ENCODE peak calls at places on chromosomes 13 and 19, in seven cellular contexts. D is tibial artery, K is IMR-90, O is endodermal cell, F is neural progenitor cell, J is heart left ventricle, Y is BJ. G is an unnamed sample.

GRCh38 chr19:2016041-2016807 is 710 bp upstream of the BTBD2 start:
- DNase-seq in D (peak), K (peak), O (peak), F (peak), J (peak), Y (peak), G (no peak)

GRCh38 chr13:76856141-76856571 is 30.0 kb downstream of the KCTD12 start:
- DNase-seq in D (no peak), K (peak), O (no peak), F (no peak), J (no peak), Y (no peak), G (peak)

GRCh38 chr19:55253842-55254624 is 4.8 kb downstream of the PPP6R1 start:
- DNase-seq in D (no peak), K (no peak), O (no peak), F (no peak), J (no peak), Y (no peak), G (no peak)

GRCh38 chr19:13275016-13275722 is 125.0 kb downstream of the IER2 start:
- DNase-seq in D (no peak), K (no peak), O (no peak), F (no peak), J (no peak), Y (no peak), G (no peak)

GRCh38 chr13:40254394-40254793 is 412.0 kb downstream of the FOXO1 start:
- DNase-seq in D (no peak), K (no peak), O (no peak), F (no peak), J (no peak), Y (no peak), G (no peak)

GRCh38 chr13:44755872-44756271 is 179.7 kb upstream of the TSC22D1 start:
- DNase-seq in D (no peak), K (peak), O (no peak), F (no peak), J (no peak), Y (no peak), G (peak)

GRCh38 chr13:94825507-94825906 is 113.2 kb upstream of the SOX21 start:
- DNase-seq in D (peak), K (no peak), O (peak), F (peak), J (peak), Y (no peak), G (no peak)

GRCh38 chr19:10018219-10018618 is 4.9 kb downstream of the RDH8 start:
- DNase-seq in D (no peak), K (peak), O (no peak), F (no peak), J (no peak), Y (peak), G (no peak)

GRCh38 chr13:107157272-107157671 is 589.3 kb upstream of the ARGLU1 start:
- DNase-seq in D (no peak), K (peak), O (no peak), F (no peak), J (no peak), Y (peak), G (no peak)

GRCh38 chr13:112972867-112973576 is 4.0 kb downstream of the MCF2L start:
- DNase-seq in D (no peak), K (no peak), O (no peak), F (no peak), J (peak), Y (no peak), G (no peak)

GRCh38 chr13:110565296-110565695 is 3.8 kb upstream of the RAB20 start:
- DNase-seq in D (no peak), K (no peak), O (peak), F (no peak), J (no peak), Y (no peak), G (no peak)

GRCh38 chr13:80048802-80049201 is 292.1 kb downstream of the SPRY2 start:
- DNase-seq in D (peak), K (peak), O (peak), F (peak), J (peak), Y (peak), G (peak)

GRCh38 chr13:26663801-26664200 is 96.8 kb downstream of the GPR12 start:
- DNase-seq in D (no peak), K (no peak), O (no peak), F (no peak), J (no peak), Y (no peak), G (no peak)

GRCh38 chr19:15379996-15380647 is 535 bp upstream of the AKAP8 start:
- DNase-seq in D (peak), K (peak), O (peak), F (no peak), J (peak), Y (no peak), G (no peak)

GRCh38 chr19:39448271-39448670 is 2.9 kb downstream of the SUPT5H start:
- DNase-seq in D (no peak), K (peak), O (no peak), F (no peak), J (no peak), Y (no peak), G (no peak)
- H3K4me3 ChIP-seq in D (no peak), K (no peak), O (no peak), F (no peak), J (no peak), Y (no peak), G (no peak)

DNA sequence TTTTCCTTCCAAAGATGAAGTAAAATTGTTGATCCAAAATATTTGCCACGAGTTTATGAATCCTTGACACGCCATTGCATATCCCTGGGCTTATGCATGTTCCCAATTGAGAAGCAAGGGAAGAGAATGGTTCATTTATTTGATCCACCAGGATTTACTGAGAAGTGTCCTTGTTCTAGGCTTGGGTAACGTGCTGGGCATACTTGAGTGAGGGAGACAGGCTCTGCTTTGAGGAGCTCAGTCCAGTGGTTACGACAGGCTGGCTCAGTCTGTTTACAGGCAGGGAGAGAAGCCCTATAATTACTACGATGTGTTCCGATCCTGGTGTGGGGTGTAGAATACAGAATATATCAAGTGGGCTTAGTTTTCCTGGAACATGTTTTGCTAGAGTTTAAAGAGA is 6.3 kb upstream of the PNMA8C start:
- DNase-seq in D (no peak), K (no peak), O (no peak), F (no peak), J (no peak), Y (no peak), G (no peak)
- TF ChIP-seq CTCF in D (no peak), K (no peak), O (no peak), F (no peak), J (no peak), Y (no peak), G (no peak)

DNA sequence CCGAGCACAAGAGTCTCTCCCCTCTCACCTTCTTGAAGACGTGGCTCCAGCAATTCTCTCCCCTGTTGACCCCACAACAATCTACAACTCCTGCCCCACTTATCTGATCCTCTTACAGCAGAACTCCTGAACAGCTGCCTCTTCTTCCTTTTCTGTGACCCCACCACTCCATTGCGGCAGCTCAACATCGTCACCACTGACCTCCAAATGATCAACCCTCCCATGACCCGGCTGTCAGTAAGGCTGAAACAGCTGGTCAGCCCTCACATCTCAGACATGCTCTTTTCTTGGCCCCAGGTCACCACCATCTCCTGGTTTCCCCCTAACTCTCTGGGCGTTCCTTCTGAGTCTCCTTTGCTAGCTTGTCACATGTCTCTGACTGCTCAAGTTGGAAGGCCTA is 1.8 kb downstream of the EXOSC5 start:
- DNase-seq in D (no peak), K (no peak), O (no peak), F (no peak), J (no peak), Y (no peak), G (no peak)
- H3K4me3 ChIP-seq in D (no peak), K (no peak), O (no peak), F (no peak), J (no peak), Y (no peak), G (no peak)

GRCh38 chr13:30835442-30835841 is 70.6 kb upstream of the MEDAG start:
- DNase-seq in D (no peak), K (peak), O (no peak), F (no peak), J (no peak), Y (no peak), G (no peak)

GRCh38 chr13:30832377-30832776 is 73.7 kb upstream of the MEDAG start:
- DNase-seq in D (no peak), K (no peak), O (no peak), F (no peak), J (no peak), Y (no peak), G (no peak)

GRCh38 chr13:30830638-30830965 is 75.5 kb upstream of the MEDAG start:
- DNase-seq in D (no peak), K (peak), O (no peak), F (no peak), J (no peak), Y (no peak), G (no peak)

GRCh38 chr13:30831515-30831914 is 74.6 kb upstream of the MEDAG start:
- DNase-seq in D (no peak), K (no peak), O (no peak), F (no peak), J (no peak), Y (no peak), G (no peak)

DNA sequence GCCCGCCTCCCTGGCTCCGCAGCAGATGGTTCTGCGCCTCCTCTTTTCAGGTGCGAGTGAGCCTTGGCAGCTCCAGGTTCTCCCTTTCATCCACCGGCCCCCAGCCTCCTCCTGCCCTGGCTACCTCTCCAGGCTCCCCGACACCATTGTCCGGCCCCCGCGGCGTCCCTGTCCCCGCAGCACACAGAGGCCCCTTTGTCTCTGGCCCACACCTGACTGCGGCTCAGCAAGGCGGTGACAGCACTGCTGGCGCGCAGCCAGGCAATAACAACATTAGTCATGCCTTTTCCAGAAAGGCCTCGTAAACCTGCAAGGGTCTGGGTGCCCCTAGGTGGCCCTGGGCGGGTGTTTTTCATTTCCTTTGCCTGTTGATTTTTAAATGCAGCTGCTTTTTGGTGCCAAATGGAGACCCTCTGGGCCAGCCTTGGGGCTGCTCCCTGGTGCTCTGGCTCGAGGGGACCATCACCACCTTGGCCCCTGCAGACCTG is 73.2 kb upstream of the MEDAG start:
- DNase-seq in D (no peak), K (no peak), O (peak), F (peak), J (peak), Y (no peak), G (no peak)
- TF ChIP-seq CTCF in D (no peak), K (no peak), O (no peak), F (no peak), J (no peak), Y (no peak), G (no peak)

GRCh38 chr19:33226550-33227241 is 1.0 kb upstream of the SLC7A10 start:
- DNase-seq in D (no peak), K (no peak), O (peak), F (peak), J (no peak), Y (no peak), G (no peak)
- H3K4me3 ChIP-seq in D (no peak), K (no peak), O (no peak), F (peak), J (no peak), Y (no peak), G (no peak)

GRCh38 chr19:33227242-33227650 is 1.6 kb upstream of the SLC7A10 start:
- DNase-seq in D (no peak), K (peak), O (peak), F (no peak), J (no peak), Y (no peak), G (no peak)

GRCh38 chr19:33221641-33222040 is 4.0 kb downstream of the SLC7A10 start:
- DNase-seq in D (no peak), K (peak), O (no peak), F (no peak), J (no peak), Y (no peak), G (no peak)

GRCh38 chr19:33227870-33228599 is 2.4 kb upstream of the SLC7A10 start:
- DNase-seq in D (no peak), K (no peak), O (no peak), F (no peak), J (no peak), Y (no peak), G (no peak)

GRCh38 chr19:33224694-33225457 is 774 bp downstream of the SLC7A10 start:
- DNase-seq in D (no peak), K (no peak), O (no peak), F (no peak), J (no peak), Y (no peak), G (no peak)

GRCh38 chr19:33225458-33225925 is at the start of gene SLC7A10:
- DNase-seq in D (no peak), K (no peak), O (peak), F (peak), J (no peak), Y (no peak), G (no peak)
- TF ChIP-seq CTCF in D (no peak), K (no peak), O (peak), F (no peak), J (no peak), Y (no peak), G (no peak)

G was measured in epithelial cell of proximal tubule.